ENCODE peak calls at places on chromosome 3, in seven cellular contexts. One of them, this sample, is unnamed.

GRCh38 chr3:172307143-172307560 is 141.1 kb downstream of the GHSR start:
- DNase-seq in heart left ventricle: no peak
- DNase-seq in tibial nerve: no peak
- DNase-seq in testis: no peak
- DNase-seq in suprapubic skin: no peak
- DNase-seq in uterus: no peak
- DNase-seq in adrenal gland: no peak
- DNase-seq in this sample: no peak

GRCh38 chr3:195815169-195815771 is 3.5 kb upstream of the MUC4 start:
- DNase-seq in uterus: no peak
- DNase-seq in suprapubic skin: no peak
- DNase-seq in testis: no peak
- DNase-seq in heart left ventricle: no peak
- DNase-seq in adrenal gland: no peak
- DNase-seq in tibial nerve: no peak
- DNase-seq in this sample: peak; percentile 52

GRCh38 chr3:95434436-95434835 is 1371.6 kb downstream of the NSUN3 start:
- DNase-seq in suprapubic skin: no peak
- DNase-seq in tibial nerve: no peak
- DNase-seq in heart left ventricle: no peak
- DNase-seq in testis: no peak
- DNase-seq in uterus: no peak
- DNase-seq in adrenal gland: no peak
- DNase-seq in this sample: no peak

GRCh38 chr3:11335056-11335608 is 62.9 kb downstream of the ATG7 start:
- DNase-seq in heart left ventricle: no peak
- DNase-seq in uterus: no peak
- DNase-seq in tibial nerve: peak; percentile 77
- DNase-seq in testis: no peak
- DNase-seq in adrenal gland: no peak
- DNase-seq in suprapubic skin: no peak
- DNase-seq in this sample: no peak

GRCh38 chr3:15174953-15175352 is 31.1 kb upstream of the CAPN7 start:
- DNase-seq in suprapubic skin: no peak
- DNase-seq in heart left ventricle: no peak
- DNase-seq in uterus: no peak
- DNase-seq in tibial nerve: no peak
- DNase-seq in adrenal gland: no peak
- DNase-seq in testis: peak; percentile 19
- DNase-seq in this sample: no peak

GRCh38 chr3:11452312-11452711 is 180.1 kb downstream of the ATG7 start:
- DNase-seq in heart left ventricle: no peak
- DNase-seq in tibial nerve: no peak
- DNase-seq in suprapubic skin: no peak
- DNase-seq in adrenal gland: no peak
- DNase-seq in uterus: no peak
- DNase-seq in testis: no peak
- DNase-seq in this sample: no peak

GRCh38 chr3:172135766-172136729 is 96.7 kb downstream of the FNDC3B start:
- DNase-seq in suprapubic skin: no peak
- DNase-seq in uterus: no peak
- DNase-seq in adrenal gland: no peak
- DNase-seq in tibial nerve: no peak
- DNase-seq in heart left ventricle: no peak
- DNase-seq in testis: no peak
- DNase-seq in this sample: no peak

GRCh38 chr3:168024537-168024941 is 71.2 kb downstream of the GOLIM4 start:
- DNase-seq in heart left ventricle: no peak
- DNase-seq in uterus: no peak
- DNase-seq in adrenal gland: peak; percentile 63
- DNase-seq in tibial nerve: no peak
- DNase-seq in testis: no peak
- DNase-seq in suprapubic skin: no peak
- DNase-seq in this sample: no peak

GRCh38 chr3:134102976-134103375 is 73.3 kb upstream of the SLCO2A1 start:
- DNase-seq in testis: no peak
- DNase-seq in heart left ventricle: no peak
- DNase-seq in uterus: no peak
- DNase-seq in adrenal gland: no peak
- DNase-seq in tibial nerve: no peak
- DNase-seq in suprapubic skin: no peak
- DNase-seq in this sample: no peak

GRCh38 chr3:170768334-170768801 is 101.6 kb downstream of the RPL22L1 start:
- DNase-seq in heart left ventricle: no peak
- DNase-seq in adrenal gland: no peak
- DNase-seq in suprapubic skin: no peak
- DNase-seq in tibial nerve: peak; percentile 18
- DNase-seq in uterus: no peak
- DNase-seq in testis: no peak
- DNase-seq in this sample: no peak

GRCh38 chr3:135034881-135035440 is 239.9 kb downstream of the EPHB1 start:
- DNase-seq in testis: no peak
- DNase-seq in heart left ventricle: no peak
- DNase-seq in uterus: no peak
- DNase-seq in adrenal gland: no peak
- DNase-seq in tibial nerve: no peak
- DNase-seq in suprapubic skin: no peak
- DNase-seq in this sample: no peak

GRCh38 chr3:192802957-192803899 is 75.9 kb upstream of the FGF12 start:
- DNase-seq in heart left ventricle: no peak
- DNase-seq in suprapubic skin: no peak
- DNase-seq in uterus: no peak
- DNase-seq in adrenal gland: no peak
- DNase-seq in tibial nerve: no peak
- DNase-seq in testis: no peak
- DNase-seq in this sample: no peak

GRCh38 chr3:124846189-124846588 is 41.0 kb downstream of the ITGB5 start:
- DNase-seq in adrenal gland: no peak
- DNase-seq in uterus: peak; percentile 46
- DNase-seq in tibial nerve: peak; percentile 59
- DNase-seq in testis: no peak
- DNase-seq in suprapubic skin: no peak
- DNase-seq in heart left ventricle: no peak
- DNase-seq in this sample: no peak

GRCh38 chr3:9499455-9500107 is 54.0 kb downstream of the LHFPL4 start:
- DNase-seq in testis: no peak
- DNase-seq in uterus: no peak
- DNase-seq in suprapubic skin: no peak
- DNase-seq in heart left ventricle: no peak
- DNase-seq in tibial nerve: no peak
- DNase-seq in adrenal gland: no peak
- DNase-seq in this sample: no peak
- H3K27ac ChIP-seq in testis: no peak overlapping the region
- H3K27ac ChIP-seq in uterus: no peak overlapping the region
- H3K27ac ChIP-seq in suprapubic skin: no peak overlapping the region
- H3K27ac ChIP-seq in heart left ventricle: no peak overlapping the region
- H3K27ac ChIP-seq in tibial nerve: no peak overlapping the region
- H3K27ac ChIP-seq in adrenal gland: no peak overlapping the region
- H3K27ac ChIP-seq in this sample: no peak overlapping the region

GRCh38 chr3:57755368-57756021 is 614 bp upstream of the SLMAP start:
- DNase-seq in adrenal gland: no peak
- DNase-seq in suprapubic skin: no peak
- DNase-seq in uterus: peak; percentile 57
- DNase-seq in heart left ventricle: no peak
- DNase-seq in tibial nerve: no peak
- DNase-seq in testis: peak; percentile 80
- DNase-seq in this sample: peak; percentile 80

GRCh38 chr3:57757642-57758297 is 1.7 kb downstream of the SLMAP start:
- DNase-seq in heart left ventricle: no peak
- DNase-seq in testis: no peak
- DNase-seq in tibial nerve: no peak
- DNase-seq in suprapubic skin: no peak
- DNase-seq in uterus: no peak
- DNase-seq in adrenal gland: peak; percentile 57
- DNase-seq in this sample: peak; percentile 79

GRCh38 chr3:57758686-57759085 is 2.6 kb downstream of the SLMAP start:
- DNase-seq in suprapubic skin: no peak
- DNase-seq in uterus: no peak
- DNase-seq in heart left ventricle: no peak
- DNase-seq in tibial nerve: no peak
- DNase-seq in testis: no peak
- DNase-seq in adrenal gland: no peak
- DNase-seq in this sample: no peak

GRCh38 chr3:57756528-57757401 is 656 bp downstream of the SLMAP start:
- DNase-seq in suprapubic skin: peak; percentile 83
- DNase-seq in testis: peak; percentile 39
- DNase-seq in uterus: peak; percentile 58
- DNase-seq in adrenal gland: peak; percentile 82
- DNase-seq in heart left ventricle: peak; percentile 74
- DNase-seq in tibial nerve: peak; percentile 40
- DNase-seq in this sample: peak; percentile 92

GRCh38 chr3:57756022-57756527 is at the start of gene SLMAP:
- DNase-seq in tibial nerve: peak; percentile 98
- DNase-seq in testis: peak; percentile 99
- DNase-seq in heart left ventricle: peak; percentile 97
- DNase-seq in adrenal gland: peak; percentile 99
- DNase-seq in uterus: peak; percentile 97
- DNase-seq in suprapubic skin: peak; percentile 98
- DNase-seq in this sample: peak; percentile 100
- TF ChIP-seq POLR2A in tibial nerve: peak; percentile 43
- TF ChIP-seq POLR2A in testis: no peak
- TF ChIP-seq POLR2A in heart left ventricle: no peak
- TF ChIP-seq POLR2A in adrenal gland: peak; percentile 87
- TF ChIP-seq POLR2A in uterus: peak; percentile 64
- TF ChIP-seq POLR2A in suprapubic skin: peak; percentile 61
- TF ChIP-seq POLR2A in this sample: no peak

GRCh38 chr3:179948740-179949139 is 88.0 kb downstream of the PEX5L start:
- DNase-seq in testis: no peak
- DNase-seq in tibial nerve: no peak
- DNase-seq in heart left ventricle: no peak
- DNase-seq in suprapubic skin: no peak
- DNase-seq in uterus: no peak
- DNase-seq in adrenal gland: no peak
- DNase-seq in this sample: no peak
- H3K27ac ChIP-seq in testis: no peak overlapping the region
- H3K27ac ChIP-seq in tibial nerve: no peak overlapping the region
- H3K27ac ChIP-seq in heart left ventricle: no peak overlapping the region
- H3K27ac ChIP-seq in suprapubic skin: no peak overlapping the region
- H3K27ac ChIP-seq in uterus: no peak overlapping the region
- H3K27ac ChIP-seq in adrenal gland: no peak overlapping the region
- H3K27ac ChIP-seq in this sample: no peak overlapping the region

DNA sequence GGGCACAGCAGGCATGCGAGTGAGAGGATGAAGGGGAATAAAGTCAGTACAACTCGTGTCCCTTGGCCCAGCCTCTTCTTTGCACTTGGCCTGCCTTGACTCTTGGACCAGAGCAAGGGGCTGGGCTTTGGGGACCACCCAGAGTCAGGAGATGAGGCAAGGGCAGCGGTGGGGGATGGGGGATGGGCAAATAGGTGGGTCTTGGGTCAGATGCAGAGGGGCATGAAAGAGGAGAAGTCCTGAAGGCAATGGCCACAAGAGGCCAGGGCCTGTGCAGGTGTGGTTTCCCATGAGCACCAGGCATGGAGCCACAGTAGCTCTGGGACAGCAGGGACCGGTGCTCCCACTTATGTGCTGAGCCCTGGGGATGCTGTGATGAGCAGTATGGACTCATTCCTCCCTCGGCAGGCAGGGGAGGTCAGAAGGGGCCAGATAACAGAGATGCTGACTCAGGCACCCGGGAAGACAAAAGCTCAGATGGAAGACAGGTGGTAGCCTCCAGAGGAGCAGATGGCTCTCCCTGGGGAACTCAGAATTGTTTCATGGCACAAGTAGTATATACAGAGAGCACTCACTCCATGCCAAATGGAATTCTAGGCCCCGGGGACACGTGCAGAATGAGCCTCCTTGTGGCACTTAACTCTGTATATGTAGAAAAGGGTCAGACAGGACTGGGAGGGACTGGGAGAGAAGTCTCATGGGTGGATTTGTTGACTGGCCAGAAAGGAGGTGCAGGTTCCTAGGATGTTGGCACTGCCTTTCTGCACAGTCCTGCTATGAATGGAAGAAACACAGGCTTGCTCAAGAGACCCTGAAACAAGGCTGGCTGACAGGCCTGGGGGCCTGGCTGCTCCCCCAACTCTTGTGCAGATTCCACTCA is 14.3 kb downstream of the ZBTB47 start:
- DNase-seq in testis: no peak
- DNase-seq in adrenal gland: no peak
- DNase-seq in suprapubic skin: no peak
- DNase-seq in uterus: peak; percentile 24
- DNase-seq in tibial nerve: no peak
- DNase-seq in heart left ventricle: peak; percentile 37
- DNase-seq in this sample: no peak
- TF ChIP-seq POLR2A in testis: no peak
- TF ChIP-seq POLR2A in adrenal gland: no peak
- TF ChIP-seq POLR2A in suprapubic skin: no peak
- TF ChIP-seq POLR2A in uterus: no peak
- TF ChIP-seq POLR2A in tibial nerve: no peak
- TF ChIP-seq POLR2A in heart left ventricle: no peak
- TF ChIP-seq POLR2A in this sample: no peak